ENCODE peak calls at places on chromosomes 3 and 15, in ten cellular contexts. One of them, this sample, is unnamed.

GRCh38 chr3:17188378-17188777 is 303.6 kb downstream of the PLCL2 start:
- DNase-seq in NAMALWA: no peak
- DNase-seq in posterior cingulate gyrus: no peak
- DNase-seq in activated CD4-positive, alpha-beta T cell treated with anti-CD3 and anti-CD28 coated beads for 36 hours: no peak
- DNase-seq in HFFc6: no peak
- DNase-seq in ELF-1: no peak
- DNase-seq in activated naive CD4-positive, alpha-beta T cell treated with anti-CD3 and anti-CD28 coated beads, Interleukin-2, amount 50 U/mL, for 72 hours: no peak
- DNase-seq in dermis microvascular lymphatic vessel endothelial cell: no peak
- DNase-seq in naive thymus-derived CD8-positive, alpha-beta T cell: no peak
- DNase-seq in astrocyte: no peak
- DNase-seq in this sample: no peak

GRCh38 chr3:195704433-195704999 is 16.3 kb upstream of the MUC20 start:
- DNase-seq in posterior cingulate gyrus: no peak
- DNase-seq in NAMALWA: no peak
- DNase-seq in activated CD4-positive, alpha-beta T cell treated with anti-CD3 and anti-CD28 coated beads for 36 hours: no peak
- DNase-seq in ELF-1: no peak
- DNase-seq in astrocyte: no peak
- DNase-seq in dermis microvascular lymphatic vessel endothelial cell: no peak
- DNase-seq in HFFc6: no peak
- DNase-seq in activated naive CD4-positive, alpha-beta T cell treated with anti-CD3 and anti-CD28 coated beads, Interleukin-2, amount 50 U/mL, for 72 hours: no peak
- DNase-seq in naive thymus-derived CD8-positive, alpha-beta T cell: no peak
- DNase-seq in this sample: no peak

GRCh38 chr3:100268986-100269385 is 8.2 kb downstream of the TBC1D23 start:
- DNase-seq in astrocyte: no peak
- DNase-seq in posterior cingulate gyrus: no peak
- DNase-seq in HFFc6: no peak
- DNase-seq in activated naive CD4-positive, alpha-beta T cell treated with anti-CD3 and anti-CD28 coated beads, Interleukin-2, amount 50 U/mL, for 72 hours: no peak
- DNase-seq in activated CD4-positive, alpha-beta T cell treated with anti-CD3 and anti-CD28 coated beads for 36 hours: no peak
- DNase-seq in dermis microvascular lymphatic vessel endothelial cell: no peak
- DNase-seq in NAMALWA: no peak
- DNase-seq in ELF-1: no peak
- DNase-seq in naive thymus-derived CD8-positive, alpha-beta T cell: no peak
- DNase-seq in this sample: no peak

GRCh38 chr3:62238003-62238402 is 135.3 kb downstream of the FEZF2 start:
- DNase-seq in ELF-1: no peak
- DNase-seq in posterior cingulate gyrus: no peak
- DNase-seq in activated CD4-positive, alpha-beta T cell treated with anti-CD3 and anti-CD28 coated beads for 36 hours: no peak
- DNase-seq in HFFc6: no peak
- DNase-seq in dermis microvascular lymphatic vessel endothelial cell: no peak
- DNase-seq in astrocyte: no peak
- DNase-seq in activated naive CD4-positive, alpha-beta T cell treated with anti-CD3 and anti-CD28 coated beads, Interleukin-2, amount 50 U/mL, for 72 hours: no peak
- DNase-seq in NAMALWA: peak
- DNase-seq in naive thymus-derived CD8-positive, alpha-beta T cell: no peak
- DNase-seq in this sample: no peak

GRCh38 chr15:29835301-29835700 is 13.0 kb upstream of the TJP1 start:
- DNase-seq in HFFc6: no peak
- DNase-seq in naive thymus-derived CD8-positive, alpha-beta T cell: no peak
- DNase-seq in ELF-1: no peak
- DNase-seq in astrocyte: no peak
- DNase-seq in activated naive CD4-positive, alpha-beta T cell treated with anti-CD3 and anti-CD28 coated beads, Interleukin-2, amount 50 U/mL, for 72 hours: no peak
- DNase-seq in dermis microvascular lymphatic vessel endothelial cell: peak
- DNase-seq in posterior cingulate gyrus: no peak
- DNase-seq in NAMALWA: no peak
- DNase-seq in activated CD4-positive, alpha-beta T cell treated with anti-CD3 and anti-CD28 coated beads for 36 hours: no peak
- DNase-seq in this sample: no peak

GRCh38 chr15:85091990-85092389 is 110.3 kb downstream of the PDE8A start:
- DNase-seq in astrocyte: no peak
- DNase-seq in naive thymus-derived CD8-positive, alpha-beta T cell: no peak
- DNase-seq in activated naive CD4-positive, alpha-beta T cell treated with anti-CD3 and anti-CD28 coated beads, Interleukin-2, amount 50 U/mL, for 72 hours: no peak
- DNase-seq in dermis microvascular lymphatic vessel endothelial cell: no peak
- DNase-seq in activated CD4-positive, alpha-beta T cell treated with anti-CD3 and anti-CD28 coated beads for 36 hours: no peak
- DNase-seq in HFFc6: no peak
- DNase-seq in posterior cingulate gyrus: peak
- DNase-seq in NAMALWA: no peak
- DNase-seq in ELF-1: no peak
- DNase-seq in this sample: peak

GRCh38 chr3:122392868-122393844 is 9.2 kb downstream of the FAM162A start:
- DNase-seq in NAMALWA: peak
- DNase-seq in HFFc6: peak
- DNase-seq in activated naive CD4-positive, alpha-beta T cell treated with anti-CD3 and anti-CD28 coated beads, Interleukin-2, amount 50 U/mL, for 72 hours: no peak
- DNase-seq in astrocyte: peak
- DNase-seq in posterior cingulate gyrus: no peak
- DNase-seq in activated CD4-positive, alpha-beta T cell treated with anti-CD3 and anti-CD28 coated beads for 36 hours: no peak
- DNase-seq in naive thymus-derived CD8-positive, alpha-beta T cell: peak
- DNase-seq in ELF-1: no peak
- DNase-seq in dermis microvascular lymphatic vessel endothelial cell: peak
- DNase-seq in this sample: no peak

GRCh38 chr3:141049681-141050080 is 1.5 kb upstream of the SPSB4 start:
- DNase-seq in activated CD4-positive, alpha-beta T cell treated with anti-CD3 and anti-CD28 coated beads for 36 hours: peak
- DNase-seq in HFFc6: no peak
- DNase-seq in naive thymus-derived CD8-positive, alpha-beta T cell: no peak
- DNase-seq in activated naive CD4-positive, alpha-beta T cell treated with anti-CD3 and anti-CD28 coated beads, Interleukin-2, amount 50 U/mL, for 72 hours: no peak
- DNase-seq in NAMALWA: peak
- DNase-seq in ELF-1: peak
- DNase-seq in posterior cingulate gyrus: no peak
- DNase-seq in astrocyte: no peak
- DNase-seq in dermis microvascular lymphatic vessel endothelial cell: no peak
- DNase-seq in this sample: no peak

GRCh38 chr3:132283440-132283839 is 33.8 kb upstream of the ACP3 start:
- DNase-seq in HFFc6: no peak
- DNase-seq in posterior cingulate gyrus: no peak
- DNase-seq in ELF-1: peak
- DNase-seq in naive thymus-derived CD8-positive, alpha-beta T cell: no peak
- DNase-seq in activated naive CD4-positive, alpha-beta T cell treated with anti-CD3 and anti-CD28 coated beads, Interleukin-2, amount 50 U/mL, for 72 hours: no peak
- DNase-seq in NAMALWA: peak
- DNase-seq in astrocyte: no peak
- DNase-seq in activated CD4-positive, alpha-beta T cell treated with anti-CD3 and anti-CD28 coated beads for 36 hours: no peak
- DNase-seq in dermis microvascular lymphatic vessel endothelial cell: no peak
- DNase-seq in this sample: no peak

GRCh38 chr3:186342197-186342596 is 19.8 kb downstream of the DGKG start:
- DNase-seq in naive thymus-derived CD8-positive, alpha-beta T cell: no peak
- DNase-seq in HFFc6: no peak
- DNase-seq in dermis microvascular lymphatic vessel endothelial cell: no peak
- DNase-seq in NAMALWA: no peak
- DNase-seq in activated CD4-positive, alpha-beta T cell treated with anti-CD3 and anti-CD28 coated beads for 36 hours: no peak
- DNase-seq in ELF-1: no peak
- DNase-seq in posterior cingulate gyrus: no peak
- DNase-seq in activated naive CD4-positive, alpha-beta T cell treated with anti-CD3 and anti-CD28 coated beads, Interleukin-2, amount 50 U/mL, for 72 hours: no peak
- DNase-seq in astrocyte: no peak
- DNase-seq in this sample: no peak

GRCh38 chr3:182729903-182730674 is 63.2 kb upstream of the ATP11B start:
- DNase-seq in ELF-1: no peak
- DNase-seq in NAMALWA: peak
- DNase-seq in naive thymus-derived CD8-positive, alpha-beta T cell: no peak
- DNase-seq in astrocyte: no peak
- DNase-seq in posterior cingulate gyrus: no peak
- DNase-seq in dermis microvascular lymphatic vessel endothelial cell: no peak
- DNase-seq in activated naive CD4-positive, alpha-beta T cell treated with anti-CD3 and anti-CD28 coated beads, Interleukin-2, amount 50 U/mL, for 72 hours: no peak
- DNase-seq in HFFc6: no peak
- DNase-seq in activated CD4-positive, alpha-beta T cell treated with anti-CD3 and anti-CD28 coated beads for 36 hours: no peak
- DNase-seq in this sample: no peak

GRCh38 chr3:123067689-123068226 is 933 bp downstream of the PDIA5 start:
- DNase-seq in activated naive CD4-positive, alpha-beta T cell treated with anti-CD3 and anti-CD28 coated beads, Interleukin-2, amount 50 U/mL, for 72 hours: no peak
- DNase-seq in activated CD4-positive, alpha-beta T cell treated with anti-CD3 and anti-CD28 coated beads for 36 hours: peak
- DNase-seq in NAMALWA: peak
- DNase-seq in dermis microvascular lymphatic vessel endothelial cell: peak
- DNase-seq in astrocyte: no peak
- DNase-seq in ELF-1: no peak
- DNase-seq in posterior cingulate gyrus: no peak
- DNase-seq in HFFc6: no peak
- DNase-seq in naive thymus-derived CD8-positive, alpha-beta T cell: no peak
- DNase-seq in this sample: no peak

GRCh38 chr3:23740517-23741402 is 65.0 kb upstream of the UBE2E1 start:
- DNase-seq in dermis microvascular lymphatic vessel endothelial cell: peak
- DNase-seq in HFFc6: no peak
- DNase-seq in naive thymus-derived CD8-positive, alpha-beta T cell: no peak
- DNase-seq in posterior cingulate gyrus: no peak
- DNase-seq in ELF-1: no peak
- DNase-seq in NAMALWA: no peak
- DNase-seq in activated naive CD4-positive, alpha-beta T cell treated with anti-CD3 and anti-CD28 coated beads, Interleukin-2, amount 50 U/mL, for 72 hours: no peak
- DNase-seq in astrocyte: peak
- DNase-seq in activated CD4-positive, alpha-beta T cell treated with anti-CD3 and anti-CD28 coated beads for 36 hours: peak
- DNase-seq in this sample: no peak

GRCh38 chr15:47577476-47577875 is 139.8 kb upstream of the SEMA6D start:
- DNase-seq in naive thymus-derived CD8-positive, alpha-beta T cell: no peak
- DNase-seq in activated naive CD4-positive, alpha-beta T cell treated with anti-CD3 and anti-CD28 coated beads, Interleukin-2, amount 50 U/mL, for 72 hours: no peak
- DNase-seq in HFFc6: no peak
- DNase-seq in activated CD4-positive, alpha-beta T cell treated with anti-CD3 and anti-CD28 coated beads for 36 hours: no peak
- DNase-seq in posterior cingulate gyrus: no peak
- DNase-seq in dermis microvascular lymphatic vessel endothelial cell: no peak
- DNase-seq in astrocyte: no peak
- DNase-seq in NAMALWA: no peak
- DNase-seq in ELF-1: no peak
- DNase-seq in this sample: no peak

GRCh38 chr3:192281207-192281880 is 446.0 kb downstream of the FGF12 start:
- DNase-seq in ELF-1: no peak
- DNase-seq in posterior cingulate gyrus: no peak
- DNase-seq in NAMALWA: no peak
- DNase-seq in activated CD4-positive, alpha-beta T cell treated with anti-CD3 and anti-CD28 coated beads for 36 hours: no peak
- DNase-seq in dermis microvascular lymphatic vessel endothelial cell: no peak
- DNase-seq in activated naive CD4-positive, alpha-beta T cell treated with anti-CD3 and anti-CD28 coated beads, Interleukin-2, amount 50 U/mL, for 72 hours: no peak
- DNase-seq in astrocyte: no peak
- DNase-seq in HFFc6: no peak
- DNase-seq in naive thymus-derived CD8-positive, alpha-beta T cell: no peak
- DNase-seq in this sample: no peak

GRCh38 chr3:190577225-190577624 is 63.3 kb downstream of the IL1RAP start:
- DNase-seq in NAMALWA: no peak
- DNase-seq in ELF-1: no peak
- DNase-seq in activated CD4-positive, alpha-beta T cell treated with anti-CD3 and anti-CD28 coated beads for 36 hours: peak
- DNase-seq in naive thymus-derived CD8-positive, alpha-beta T cell: no peak
- DNase-seq in dermis microvascular lymphatic vessel endothelial cell: no peak
- DNase-seq in activated naive CD4-positive, alpha-beta T cell treated with anti-CD3 and anti-CD28 coated beads, Interleukin-2, amount 50 U/mL, for 72 hours: no peak
- DNase-seq in posterior cingulate gyrus: no peak
- DNase-seq in HFFc6: no peak
- DNase-seq in astrocyte: no peak
- DNase-seq in this sample: no peak

GRCh38 chr3:73546961-73547360 is 77.8 kb downstream of the PDZRN3 start:
- DNase-seq in naive thymus-derived CD8-positive, alpha-beta T cell: no peak
- DNase-seq in activated naive CD4-positive, alpha-beta T cell treated with anti-CD3 and anti-CD28 coated beads, Interleukin-2, amount 50 U/mL, for 72 hours: no peak
- DNase-seq in activated CD4-positive, alpha-beta T cell treated with anti-CD3 and anti-CD28 coated beads for 36 hours: no peak
- DNase-seq in dermis microvascular lymphatic vessel endothelial cell: no peak
- DNase-seq in NAMALWA: no peak
- DNase-seq in ELF-1: no peak
- DNase-seq in posterior cingulate gyrus: no peak
- DNase-seq in astrocyte: peak
- DNase-seq in HFFc6: peak
- DNase-seq in this sample: no peak

GRCh38 chr15:92009162-92009561 is 155.7 kb downstream of the SLCO3A1 start:
- DNase-seq in posterior cingulate gyrus: no peak
- DNase-seq in astrocyte: no peak
- DNase-seq in NAMALWA: no peak
- DNase-seq in dermis microvascular lymphatic vessel endothelial cell: no peak
- DNase-seq in HFFc6: no peak
- DNase-seq in activated naive CD4-positive, alpha-beta T cell treated with anti-CD3 and anti-CD28 coated beads, Interleukin-2, amount 50 U/mL, for 72 hours: no peak
- DNase-seq in naive thymus-derived CD8-positive, alpha-beta T cell: no peak
- DNase-seq in ELF-1: no peak
- DNase-seq in activated CD4-positive, alpha-beta T cell treated with anti-CD3 and anti-CD28 coated beads for 36 hours: peak
- DNase-seq in this sample: no peak

This sample was measured in dorsolateral prefrontal cortex.